ENCODE peak calls at places on chromosomes 16 and 17, in five cellular contexts. G is upper lobe of left lung, J is tibial artery, N is mammary epithelial cell, O is GM23338. S is an unnamed sample.

GRCh38 chr16:87384162-87384999 is 805 bp upstream of the FBXO31 start:
- DNase-seq in J (peak), O (peak), N (no peak), G (peak), S (no peak)

GRCh38 chr16:75260856-75261589 is 9.6 kb upstream of the BCAR1 start:
- DNase-seq in O (no peak), N (no peak), J (no peak), G (no peak), S (no peak)

GRCh38 chr16:3884398-3884797 is 3.9 kb upstream of the CREBBP start:
- DNase-seq in J (no peak), N (no peak), O (no peak), G (no peak), S (no peak)

GRCh38 chr16:5176505-5176904 is 78.9 kb upstream of the EEF2KMT start:
- DNase-seq in J (no peak), G (no peak), N (no peak), O (peak), S (no peak)

GRCh38 chr17:62626719-62627218 is 701 bp upstream of the MRC2 start:
- DNase-seq in G (no peak), J (peak), O (peak), N (peak), S (no peak)

GRCh38 chr17:81923302-81924260 is 4.0 kb downstream of the MAFG start:
- DNase-seq in G (peak), O (peak), J (peak), N (peak), S (no peak)

GRCh38 chr16:51971184-51971583 is 575.8 kb downstream of the TOX3 start:
- DNase-seq in J (no peak), G (no peak), O (peak), N (peak), S (no peak)

GRCh38 chr16:75616541-75617010 is 6.5 kb downstream of the ADAT1 start:
- DNase-seq in J (no peak), N (no peak), O (no peak), G (no peak), S (no peak)

GRCh38 chr16:35908942-35909341 is 2449.5 kb downstream of the TP53TG3F start:
- DNase-seq in O (peak), J (no peak), G (no peak), N (no peak), S (no peak)

GRCh38 chr17:13743906-13744305 is 142.2 kb upstream of the HS3ST3A1 start:
- DNase-seq in N (peak), G (no peak), O (no peak), J (no peak), S (no peak)

GRCh38 chr16:7423436-7423941 is 90.8 kb downstream of the RBFOX1 start:
- DNase-seq in N (no peak), O (no peak), G (no peak), J (no peak), S (no peak)

GRCh38 chr17:43891851-43892671 is 15.3 kb downstream of the MPP2 start:
- DNase-seq in J (no peak), N (no peak), G (no peak), O (peak), S (no peak)

GRCh38 chr17:80832266-80832676 is 159.4 kb upstream of the CHMP6 start:
- DNase-seq in G (no peak), N (peak), O (peak), J (no peak), S (no peak)

GRCh38 chr16:54460254-54460860 is 173.8 kb upstream of the IRX3 start:
- DNase-seq in J (no peak), N (no peak), O (no peak), G (no peak), S (no peak)

GRCh38 chr17:59435238-59435637 is 103.8 kb downstream of the YPEL2 start:
- DNase-seq in J (no peak), N (peak), G (no peak), O (no peak), S (no peak)

GRCh38 chr17:81167638-81168037 is 1.6 kb upstream of the AATK start:
- DNase-seq in G (peak), O (no peak), N (no peak), J (no peak), S (no peak)

GRCh38 chr16:14015948-14016347 is 55.2 kb upstream of the MRTFB start:
- DNase-seq in G (no peak), N (peak), J (peak), O (no peak), S (no peak)

GRCh38 chr17:41919840-41920579 is 1.3 kb upstream of the ACLY start:
- DNase-seq in N (no peak), G (no peak), O (peak), J (no peak), S (no peak)

GRCh38 chr16:80407265-80407987 is 133.4 kb upstream of the DYNLRB2 start:
- DNase-seq in G (no peak), O (no peak), N (no peak), J (no peak), S (no peak)

GRCh38 chr16:57645691-57646387 is 17.4 kb downstream of the ADGRG1 start:
- DNase-seq in J (no peak), O (no peak), G (peak), N (peak), S (no peak)

GRCh38 chr17:18035704-18036103 is 3.3 kb downstream of the ATPAF2 start:
- DNase-seq in G (no peak), O (no peak), J (no peak), N (no peak), S (no peak)

GRCh38 chr17:9937164-9937835 is 32.2 kb upstream of the RCVRN start:
- DNase-seq in N (no peak), G (no peak), O (no peak), J (peak), S (no peak)

GRCh38 chr17:73091770-73092517 is 544 bp downstream of the SLC39A11 start:
- DNase-seq in N (peak), G (no peak), J (peak), O (peak), S (no peak)

GRCh38 chr17:1742371-1743093 is at the start of gene SERPINF2:
- DNase-seq in J (no peak), O (no peak), N (no peak), G (peak), S (no peak)

GRCh38 chr17:20779521-20779920 is 200.0 kb downstream of the CDRT15L2 start:
- DNase-seq in G (no peak), O (no peak), N (no peak), J (no peak), S (no peak)

GRCh38 chr17:61805399-61805798 is 57.9 kb downstream of the BRIP1 start:
- DNase-seq in O (no peak), G (no peak), N (peak), J (no peak), S (no peak)

GRCh38 chr16:86618431-86619262 is 40.3 kb downstream of the FOXL1 start:
- DNase-seq in J (no peak), N (no peak), O (no peak), G (no peak), S (no peak)

GRCh38 chr17:68238894-68239293 is 8.9 kb upstream of the AMZ2 start:
- DNase-seq in O (no peak), N (no peak), G (no peak), J (no peak), S (no peak)

GRCh38 chr17:1813088-1813487 is 16.6 kb downstream of the SMYD4 start:
- DNase-seq in N (no peak), J (peak), O (no peak), G (no peak), S (no peak)

GRCh38 chr16:17471745-17472075 is 950 bp upstream of the XYLT1 start:
- DNase-seq in G (no peak), N (peak), O (no peak), J (no peak), S (no peak)

GRCh38 chr16:89140981-89141883 is 30.3 kb upstream of the CDH15 start:
- DNase-seq in N (no peak), J (no peak), G (peak), O (no peak), S (no peak)

GRCh38 chr17:47676199-47676472 is 17.8 kb upstream of the TBKBP1 start:
- DNase-seq in J (no peak), O (no peak), G (no peak), N (no peak), S (no peak)

GRCh38 chr16:56066617-56067016 is 124.7 kb upstream of the GNAO1 start:
- DNase-seq in J (no peak), G (no peak), O (peak), N (no peak), S (no peak)

GRCh38 chr17:80997471-80998387 is 6.1 kb downstream of the CHMP6 start:
- DNase-seq in G (peak), J (no peak), N (no peak), O (no peak), S (no peak)

GRCh38 chr17:65043802-65044201 is 12.7 kb downstream of the GNA13 start:
- DNase-seq in N (no peak), G (no peak), J (no peak), O (no peak), S (no peak)
- H3K27ac ChIP-seq in N (no peak), G (peak), J (peak), O (no peak), S (no peak)

GRCh38 chr16:49576941-49577340 is 203.3 kb downstream of the C16orf78 start:
- DNase-seq in J (no peak), O (no peak), G (peak), N (no peak), S (no peak)

GRCh38 chr16:49576173-49576494 is 202.5 kb downstream of the C16orf78 start:
- DNase-seq in J (no peak), O (no peak), N (no peak), G (peak), S (no peak)

GRCh38 chr16:49578435-49579024 is 204.9 kb downstream of the C16orf78 start:
- DNase-seq in G (no peak), O (no peak), N (no peak), J (no peak), S (no peak)

GRCh38 chr16:49574826-49575225 is 201.2 kb downstream of the C16orf78 start:
- DNase-seq in J (no peak), G (no peak), O (no peak), N (no peak), S (no peak)

GRCh38 chr16:49575352-49576172 is 202.0 kb downstream of the C16orf78 start:
- DNase-seq in G (no peak), N (no peak), O (peak), J (peak), S (no peak)
- H3K27ac ChIP-seq in G (no peak), N (no peak), O (peak), J (no peak), S (no peak)

DNA sequence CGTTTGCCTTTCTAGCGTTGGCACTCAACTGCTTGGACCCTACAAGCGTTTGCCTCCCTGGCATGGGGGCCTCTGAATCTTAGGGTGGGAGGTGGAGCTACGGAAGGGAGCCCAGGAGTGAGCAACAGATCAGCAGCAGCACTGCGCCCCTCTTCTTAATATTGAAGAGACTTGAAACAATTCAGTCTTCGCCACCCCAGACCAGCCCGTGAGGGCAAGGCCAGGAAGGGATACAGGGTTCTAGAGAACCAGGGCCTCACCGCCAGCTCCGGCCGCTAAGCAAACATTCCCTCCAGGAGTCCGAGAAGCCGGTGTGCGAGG is 1.5 kb upstream of the GPRC5C start:
- DNase-seq in G (no peak), N (no peak), J (no peak), O (no peak), S (no peak)
- H3K27ac ChIP-seq in G (peak), N (no peak), J (peak), O (peak), S (peak)

DNA sequence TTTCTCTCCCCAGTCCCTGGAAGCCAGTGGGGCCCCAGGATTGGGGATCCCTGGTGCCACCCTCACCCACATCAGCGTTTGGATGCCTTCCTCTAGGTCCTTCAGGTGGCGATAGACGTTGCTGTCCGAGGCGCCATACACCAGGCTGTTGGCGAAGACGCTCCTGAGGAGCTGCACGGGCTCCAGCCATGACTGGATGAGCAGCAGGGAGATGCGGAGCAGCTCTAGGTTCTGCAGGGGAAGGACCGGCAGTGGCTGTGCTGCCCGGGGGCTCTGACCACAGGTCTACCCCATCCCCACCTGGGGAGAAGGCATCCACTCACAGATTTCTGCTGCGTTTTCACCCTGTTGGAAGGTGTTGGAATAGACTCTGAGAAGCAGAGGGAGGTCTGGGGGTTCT is 1.0 kb downstream of the GH2 start:
- DNase-seq in N (no peak), O (no peak), J (no peak), G (peak), S (no peak)
- H3K27ac ChIP-seq in N (no peak), O (no peak), J (no peak), G (no peak), S (no peak)